ENCODE peak calls at places on chromosomes 11 and 22, in seven cellular contexts. V, D, Q, P, U, K and S are unnamed samples.

GRCh38 chr11:46279393-46280099 is 2.1 kb downstream of the CREB3L1 start:
- DNase-seq in U (peak; percentile 64), P (no peak), D (peak; percentile 80), V (no peak), K (no peak), Q (peak; percentile 80), S (peak; percentile 53)

GRCh38 chr11:47577460-47578041 is 1.2 kb downstream of the KBTBD4 start:
- DNase-seq in K (peak; percentile 49), V (no peak), U (no peak), P (no peak), D (no peak), Q (peak; percentile 30), S (peak; percentile 13)

GRCh38 chr22:34669001-34669400 is 397.0 kb upstream of the ISX start:
- DNase-seq in V (no peak), Q (peak; percentile 19), P (no peak), U (no peak), K (peak; percentile 65), D (no peak), S (no peak)

GRCh38 chr11:9367551-9367950 is 16.9 kb upstream of the IPO7 start:
- DNase-seq in K (no peak), P (no peak), U (no peak), Q (no peak), V (no peak), D (no peak), S (no peak)

GRCh38 chr11:107545101-107545514 is 20.4 kb downstream of the ALKBH8 start:
- DNase-seq in V (no peak), P (no peak), U (no peak), K (peak; percentile 94), D (peak; percentile 63), Q (peak; percentile 74), S (no peak)

GRCh38 chr11:128837627-128838026 is 29.5 kb downstream of the KCNJ1 start:
- DNase-seq in Q (no peak), P (no peak), D (no peak), U (no peak), K (no peak), V (no peak), S (no peak)

GRCh38 chr11:130211781-130212401 is 52.3 kb downstream of the ST14 start:
- DNase-seq in D (no peak), P (no peak), Q (no peak), V (peak; percentile 39), U (no peak), K (no peak), S (peak; percentile 37)

GRCh38 chr22:38941488-38941987 is 15.9 kb upstream of the APOBEC3A start:
- DNase-seq in D (no peak), V (no peak), P (no peak), K (no peak), U (no peak), Q (no peak), S (no peak)

GRCh38 chr11:108117746-108118371 is 3.5 kb upstream of the ACAT1 start:
- DNase-seq in U (no peak), V (no peak), K (peak; percentile 20), Q (peak; percentile 71), P (no peak), D (peak; percentile 76), S (peak; percentile 29)

GRCh38 chr11:64916040-64916847 is 765 bp downstream of the ATG2A start:
- DNase-seq in D (peak; percentile 33), K (peak; percentile 48), U (no peak), V (peak; percentile 69), Q (peak; percentile 56), P (no peak), S (peak; percentile 91)

GRCh38 chr11:65355776-65356393 is 1.3 kb downstream of the TIGD3 start:
- DNase-seq in U (peak; percentile 52), Q (peak; percentile 82), V (no peak), K (peak; percentile 14), P (no peak), D (peak; percentile 33), S (peak; percentile 63)

GRCh38 chr11:12631651-12632050 is 42.6 kb upstream of the TEAD1 start:
- DNase-seq in D (peak; percentile 31), V (no peak), U (no peak), K (no peak), Q (no peak), P (no peak), S (no peak)

GRCh38 chr11:91178366-91178765 is 955.5 kb upstream of the CHORDC1 start:
- DNase-seq in P (no peak), U (no peak), K (peak; percentile 13), Q (no peak), V (no peak), D (no peak), S (no peak)

GRCh38 chr11:119764108-119764874 is 35.3 kb upstream of the NECTIN1 start:
- DNase-seq in V (no peak), D (peak; percentile 42), K (peak; percentile 26), Q (peak; percentile 91), U (peak; percentile 48), P (no peak), S (no peak)

GRCh38 chr11:46298699-46299424 is 21.4 kb downstream of the CREB3L1 start:
- DNase-seq in U (no peak), P (peak; percentile 58), Q (peak; percentile 93), V (no peak), D (peak; percentile 93), K (peak; percentile 68), S (no peak)

GRCh38 chr11:2445948-2446551 is 1.2 kb downstream of the KCNQ1 start:
- DNase-seq in K (no peak), Q (no peak), V (no peak), U (no peak), P (no peak), D (no peak), S (peak; percentile 78)

GRCh38 chr11:2443881-2444300 is 423 bp downstream of the TRPM5 start:
- DNase-seq in K (no peak), P (no peak), Q (no peak), D (no peak), V (no peak), U (no peak), S (no peak)

GRCh38 chr11:2445107-2445947 is 519 bp downstream of the KCNQ1 start:
- DNase-seq in K (no peak), P (no peak), Q (no peak), D (no peak), V (no peak), U (no peak), S (peak; percentile 78)

GRCh38 chr11:2443406-2443805 is 908 bp downstream of the TRPM5 start:
- DNase-seq in K (no peak), U (no peak), P (no peak), D (no peak), Q (no peak), V (no peak), S (no peak)

DNA sequence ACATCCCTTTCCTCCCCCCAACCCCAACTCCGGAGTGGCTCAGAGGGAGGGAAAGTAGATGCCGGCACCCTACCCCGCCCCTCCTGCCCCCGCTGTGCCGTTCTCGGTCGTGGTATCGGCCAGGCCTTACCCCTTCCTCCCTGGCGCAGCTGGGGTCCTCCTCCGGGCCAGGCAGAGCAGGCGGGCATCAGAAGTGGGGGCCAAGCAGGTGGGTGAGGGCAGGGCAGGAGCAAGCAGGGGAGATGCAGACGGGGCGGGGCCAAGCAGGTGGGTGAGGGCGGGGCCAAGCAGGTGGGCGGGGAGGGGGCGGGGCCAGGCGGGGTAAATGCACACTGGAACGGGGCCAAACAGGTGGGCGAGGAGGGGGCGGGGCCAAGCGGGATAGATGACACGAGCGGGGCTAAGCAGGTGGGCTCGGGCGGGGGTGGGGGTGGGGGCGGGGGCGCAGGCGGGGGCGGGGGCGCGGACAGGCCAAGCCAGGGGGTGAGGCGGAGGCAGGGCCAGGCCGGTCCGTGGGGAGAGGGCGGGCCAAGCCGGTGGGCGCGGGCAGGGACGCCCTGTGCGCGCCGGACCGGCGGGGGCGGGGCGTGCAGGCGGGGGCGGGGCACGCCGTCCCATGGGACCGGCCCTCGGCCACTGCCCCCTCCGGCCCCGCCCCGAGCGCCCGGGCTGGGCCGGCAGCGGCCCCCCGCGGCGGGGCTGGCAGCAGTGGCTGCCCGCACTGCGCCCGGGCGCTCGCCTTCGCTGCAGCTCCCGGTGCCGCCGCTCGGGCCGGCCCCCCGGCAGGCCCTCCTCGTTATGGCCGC is at the start of the genes KCNQ1 and TRPM5:
- DNase-seq in P (no peak), Q (no peak), K (no peak), D (no peak), U (peak; percentile 68), V (no peak), S (peak; percentile 100)
- H3K27me3 ChIP-seq in P (peaks cover 19% of the 10 kb centered on the region), Q (peaks cover 29% of the 10 kb centered on the region), K (peaks cover 16% of the 10 kb centered on the region), D (peaks cover 54% of the 10 kb centered on the region), U (peaks cover 15% of the 10 kb centered on the region), V (peaks cover 6% of the 10 kb centered on the region), S (peaks cover 45% of the 10 kb centered on the region)

GRCh38 chr11:2883717-2884423 is 1.7 kb downstream of the CDKN1C start:
- DNase-seq in K (no peak), P (no peak), V (no peak), D (no peak), U (peak; percentile 65), Q (peak; percentile 32), S (peak; percentile 91)
- H3K4me3 ChIP-seq in K (peak overlapping the region; percentile 33), P (peak overlapping the region; percentile 60), V (peak overlapping the region; percentile 59), D (peak overlapping the region; percentile 86), U (peak overlapping the region; percentile 71), Q (peak overlapping the region; percentile 55), S (peak overlapping the region; percentile 53)

GRCh38 chr22:23294221-23294620 is 113.9 kb downstream of the BCR start:
- DNase-seq in K (no peak), P (no peak), V (no peak), Q (no peak), U (no peak), D (no peak), S (no peak)

GRCh38 chr22:23289851-23290724 is 109.8 kb downstream of the BCR start:
- DNase-seq in U (peak; percentile 62), Q (peak; percentile 76), D (peak; percentile 62), P (no peak), V (peak; percentile 66), K (peak; percentile 41), S (peak; percentile 96)

GRCh38 chr22:23292453-23293350 is 112.4 kb downstream of the BCR start:
- DNase-seq in P (no peak), Q (no peak), D (no peak), K (no peak), V (no peak), U (no peak), S (no peak)

GRCh38 chr22:23291806-23292452 is 111.6 kb downstream of the BCR start:
- DNase-seq in P (no peak), K (no peak), V (no peak), D (no peak), U (no peak), Q (no peak), S (no peak)

GRCh38 chr22:23293720-23294119 is 113.4 kb downstream of the BCR start:
- DNase-seq in V (no peak), P (no peak), D (no peak), K (no peak), Q (no peak), U (no peak), S (no peak)
- H3K36me3 ChIP-seq in V (peaks cover 2% of the 10 kb centered on the region), P (peaks cover 23% of the 10 kb centered on the region), D (peaks cover 58% of the 10 kb centered on the region), K (peaks cover 16% of the 10 kb centered on the region), Q (no peaks in the 10 kb centered on the region), U (peaks cover 98% of the 10 kb centered on the region), S (peaks cover 38% of the 10 kb centered on the region)

GRCh38 chr11:16605440-16605970 is 132.9 kb upstream of the C11orf58 start:
- DNase-seq in D (peak; percentile 44), U (peak; percentile 43), K (peak; percentile 42), V (peak; percentile 40), P (no peak), Q (peak; percentile 39), S (peak; percentile 70)

GRCh38 chr11:16605971-16606783 is 132.3 kb upstream of the C11orf58 start:
- DNase-seq in K (peak; percentile 92), V (peak; percentile 83), Q (peak; percentile 88), P (peak; percentile 57), D (peak; percentile 96), U (peak; percentile 90), S (peak; percentile 82)

GRCh38 chr11:16603890-16604783 is 134.3 kb upstream of the C11orf58 start:
- DNase-seq in U (peak; percentile 71), Q (peak; percentile 48), V (peak; percentile 44), P (no peak), D (peak; percentile 58), K (peak; percentile 23), S (peak; percentile 72)

GRCh38 chr11:16603245-16603644 is 135.2 kb upstream of the C11orf58 start:
- DNase-seq in Q (no peak), K (no peak), D (no peak), V (no peak), P (no peak), U (no peak), S (peak; percentile 34)

GRCh38 chr11:16604784-16605439 is 133.5 kb upstream of the C11orf58 start:
- DNase-seq in P (no peak), K (peak; percentile 66), U (peak; percentile 67), D (peak; percentile 35), Q (peak; percentile 53), V (peak; percentile 44), S (peak; percentile 79)
- H3K27me3 ChIP-seq in P (peaks cover 18% of the 10 kb centered on the region), K (peaks cover 20% of the 10 kb centered on the region), U (peaks cover 95% of the 10 kb centered on the region), D (no peaks in the 10 kb centered on the region), Q (peaks cover 86% of the 10 kb centered on the region), V (no peaks in the 10 kb centered on the region), S (peaks cover 98% of the 10 kb centered on the region)